ENCODE peak calls at places on chromosomes 5 and 9, in seven cellular contexts. U is neural crest cell, E is GM10248, A is ovary, Z is Peyer's patch, P is Calu3, T is lower leg skin. X is an unnamed sample.

GRCh38 chr9:129482521-129483466 is 138.1 kb downstream of the C9orf50 start:
- DNase-seq in U (peak; percentile 40), E (no peak), A (peak; percentile 92), Z (peak; percentile 87), P (peak; percentile 78), T (peak; percentile 97), X (peak; percentile 95)

GRCh38 chr9:27491164-27491563 is 32.9 kb upstream of the IFNK start:
- DNase-seq in U (no peak), E (no peak), A (no peak), Z (no peak), P (no peak), T (no peak), X (no peak)

GRCh38 chr9:34413229-34413852 is 36.6 kb upstream of the MYORG start:
- DNase-seq in U (peak; percentile 84), E (no peak), A (peak; percentile 53), Z (no peak), P (no peak), T (no peak), X (peak; percentile 78)

GRCh38 chr9:107481035-107481434 is 8.5 kb downstream of the KLF4 start:
- DNase-seq in U (no peak), E (no peak), A (no peak), Z (no peak), P (no peak), T (no peak), X (no peak)

GRCh38 chr9:14025741-14026140 is 288.2 kb downstream of the NFIB start:
- DNase-seq in U (no peak), E (no peak), A (no peak), Z (no peak), P (no peak), T (no peak), X (no peak)

GRCh38 chr5:129852747-129853352 is 51.4 kb upstream of the CHSY3 start:
- DNase-seq in U (peak; percentile 90), E (peak; percentile 26), A (peak; percentile 57), Z (peak; percentile 73), P (peak; percentile 89), T (peak; percentile 94), X (peak; percentile 81)

GRCh38 chr9:4486176-4486575 is 4.1 kb upstream of the SLC1A1 start:
- DNase-seq in U (no peak), E (peak; percentile 33), A (no peak), Z (no peak), P (no peak), T (no peak), X (no peak)

GRCh38 chr9:122180633-122181032 is 20.9 kb downstream of the MORN5 start:
- DNase-seq in U (no peak), E (no peak), A (no peak), Z (no peak), P (peak; percentile 15), T (no peak), X (no peak)

GRCh38 chr5:132469380-132470372 is 20.9 kb downstream of the IRF1 start:
- DNase-seq in U (no peak), E (no peak), A (no peak), Z (peak; percentile 22), P (no peak), T (no peak), X (no peak)

GRCh38 chr9:34490360-34490759 is 31.8 kb downstream of the DNAI1 start:
- DNase-seq in U (no peak), E (no peak), A (no peak), Z (no peak), P (no peak), T (no peak), X (no peak)

GRCh38 chr5:175686396-175686795 is 28.5 kb downstream of the HRH2 start:
- DNase-seq in U (no peak), E (no peak), A (no peak), Z (peak; percentile 13), P (no peak), T (no peak), X (no peak)

GRCh38 chr5:150272531-150272930 is 17.0 kb downstream of the CAMK2A start:
- DNase-seq in U (peak; percentile 31), E (no peak), A (no peak), Z (no peak), P (peak; percentile 50), T (no peak), X (peak; percentile 18)

GRCh38 chr5:158546080-158546479 is 553.6 kb downstream of the EBF1 start:
- DNase-seq in U (no peak), E (no peak), A (no peak), Z (no peak), P (no peak), T (no peak), X (no peak)

GRCh38 chr9:15824310-15824709 is 271.5 kb downstream of the CCDC171 start:
- DNase-seq in U (no peak), E (no peak), A (no peak), Z (no peak), P (no peak), T (no peak), X (no peak)

GRCh38 chr5:893137-893506 is 438 bp downstream of the TRIP13 start:
- DNase-seq in U (no peak), E (no peak), A (peak; percentile 39), Z (no peak), P (no peak), T (no peak), X (no peak)

GRCh38 chr5:55597014-55597981 is 62.5 kb upstream of the PLPP1 start:
- DNase-seq in U (no peak), E (no peak), A (no peak), Z (no peak), P (no peak), T (peak; percentile 90), X (peak; percentile 87)

GRCh38 chr5:134125195-134126015 is 10.9 kb downstream of the TCF7 start:
- DNase-seq in U (no peak), E (no peak), A (peak; percentile 48), Z (no peak), P (peak; percentile 23), T (no peak), X (no peak)

GRCh38 chr5:155150012-155150411 is 136.5 kb downstream of the KIF4B start:
- DNase-seq in U (no peak), E (no peak), A (no peak), Z (no peak), P (no peak), T (no peak), X (no peak)

GRCh38 chr5:130279386-130279785 is 375.1 kb downstream of the CHSY3 start:
- DNase-seq in U (no peak), E (no peak), A (no peak), Z (no peak), P (no peak), T (no peak), X (no peak)

GRCh38 chr5:90294604-90295003 is 115.0 kb downstream of the CETN3 start:
- DNase-seq in U (no peak), E (no peak), A (no peak), Z (no peak), P (peak; percentile 2), T (no peak), X (no peak)

GRCh38 chr9:133948571-133949485 is 43.3 kb downstream of the VAV2 start:
- DNase-seq in U (no peak), E (no peak), A (no peak), Z (no peak), P (no peak), T (no peak), X (peak; percentile 30)

GRCh38 chr5:68490401-68490800 is 274.8 kb downstream of the PIK3R1 start:
- DNase-seq in U (no peak), E (no peak), A (no peak), Z (no peak), P (no peak), T (no peak), X (no peak)

GRCh38 chr9:72695365-72695764 is 174.0 kb downstream of the TMC1 start:
- DNase-seq in U (no peak), E (no peak), A (no peak), Z (no peak), P (no peak), T (no peak), X (no peak)

GRCh38 chr5:37272564-37272963 is 23.4 kb upstream of the CPLANE1 start:
- DNase-seq in U (no peak), E (no peak), A (no peak), Z (no peak), P (peak; percentile 88), T (peak; percentile 57), X (no peak)

GRCh38 chr5:52876456-52876855 is 88.7 kb downstream of the ITGA1 start:
- DNase-seq in U (no peak), E (no peak), A (no peak), Z (no peak), P (no peak), T (no peak), X (no peak)

GRCh38 chr9:133969681-133970580 is 22.2 kb downstream of the VAV2 start:
- DNase-seq in U (no peak), E (no peak), A (no peak), Z (no peak), P (no peak), T (no peak), X (peak; percentile 46)

GRCh38 chr9:126496781-126497667 is 116.7 kb upstream of the LMX1B start:
- DNase-seq in U (no peak), E (no peak), A (no peak), Z (peak; percentile 40), P (no peak), T (no peak), X (no peak)

GRCh38 chr5:167709625-167710024 is 581.8 kb upstream of the WWC1 start:
- DNase-seq in U (no peak), E (no peak), A (no peak), Z (no peak), P (no peak), T (no peak), X (no peak)

GRCh38 chr9:109557481-109557880 is 59.4 kb upstream of the PTPN3 start:
- DNase-seq in U (no peak), E (no peak), A (no peak), Z (no peak), P (no peak), T (no peak), X (no peak)